ENCODE peak calls at places on chromosomes 3 and 15, in five cellular contexts. T, D, C, Y and Q are unnamed samples.

GRCh38 chr15:40300771-40301170 is 7.0 kb downstream of the PLCB2 start:
- ATAC-seq in D (no peak), Y (no peak), C (no peak), T (no peak), Q (no peak)

GRCh38 chr3:13252207-13252606 is 167.9 kb downstream of the NUP210 start:
- ATAC-seq in C (no peak), Y (no peak), D (no peak), T (no peak), Q (no peak)

GRCh38 chr3:148698190-148698806 is 595 bp downstream of the AGTR1 start:
- ATAC-seq in Y (no peak), C (peak; percentile 26), T (peak; percentile 80), D (peak; percentile 37), Q (no peak)

GRCh38 chr15:40081691-40082194 is 26.9 kb downstream of the BMF start:
- ATAC-seq in C (peak; percentile 91), T (peak; percentile 98), Y (peak; percentile 43), D (peak; percentile 89), Q (peak; percentile 83)

GRCh38 chr15:52163321-52164190 is 27.6 kb downstream of the GNB5 start:
- ATAC-seq in C (no peak), Y (peak; percentile 30), T (peak; percentile 83), D (no peak), Q (no peak)

GRCh38 chr3:6737223-6737994 is 123.5 kb upstream of the GRM7 start:
- ATAC-seq in C (no peak), D (no peak), T (no peak), Y (no peak), Q (no peak)

GRCh38 chr15:65110676-65111292 is 4.2 kb downstream of the UBAP1L start:
- ATAC-seq in C (no peak), T (no peak), D (no peak), Y (no peak), Q (no peak)

GRCh38 chr15:33068531-33068990 is 126.0 kb downstream of the FMN1 start:
- ATAC-seq in C (peak; percentile 91), D (peak; percentile 83), T (peak; percentile 60), Y (peak; percentile 52), Q (peak; percentile 59)

GRCh38 chr3:119508172-119508845 is 10.0 kb downstream of the TIMMDC1 start:
- ATAC-seq in D (no peak), C (no peak), T (no peak), Y (no peak), Q (no peak)

GRCh38 chr15:56339594-56339993 is 25.6 kb upstream of the TEX9 start:
- ATAC-seq in C (no peak), T (no peak), Y (no peak), D (no peak), Q (no peak)

GRCh38 chr3:44184319-44184953 is 57.2 kb upstream of the TOPAZ1 start:
- ATAC-seq in Y (no peak), C (no peak), T (no peak), D (peak; percentile 80), Q (no peak)

GRCh38 chr15:60906275-60906674 is 322.8 kb downstream of the RORA start:
- ATAC-seq in D (no peak), C (no peak), T (no peak), Y (no peak), Q (no peak)

GRCh38 chr15:74873756-74874424 is 725 bp upstream of the SCAMP2 start:
- ATAC-seq in D (no peak), T (peak; percentile 49), Y (peak; percentile 8), C (peak; percentile 5), Q (no peak)

GRCh38 chr15:52866698-52867097 is 76.6 kb upstream of the ONECUT1 start:
- ATAC-seq in T (no peak), C (no peak), Y (no peak), D (no peak), Q (no peak)

GRCh38 chr3:72010044-72010443 is 225.1 kb upstream of the PROK2 start:
- ATAC-seq in T (no peak), Y (no peak), C (peak; percentile 74), D (no peak), Q (no peak)

GRCh38 chr15:55775316-55775715 is 32.4 kb upstream of the PRTG start:
- ATAC-seq in D (no peak), Y (no peak), C (peak; percentile 81), T (no peak), Q (no peak)

GRCh38 chr3:162769559-162769958 is 1273.0 kb downstream of the OTOL1 start:
- ATAC-seq in D (no peak), T (no peak), Y (no peak), C (no peak), Q (no peak)

GRCh38 chr3:47057212-47057671 is 77.8 kb downstream of the NBEAL2 start:
- ATAC-seq in T (no peak), Y (peak; percentile 87), D (peak; percentile 31), C (no peak), Q (no peak)

GRCh38 chr15:85457392-85457968 is 77.1 kb downstream of the AKAP13 start:
- ATAC-seq in Y (no peak), D (peak; percentile 32), T (no peak), C (peak; percentile 9), Q (peak; percentile 55)

GRCh38 chr3:133745981-133746721 is at the start of gene TF:
- ATAC-seq in Y (no peak), D (no peak), T (peak; percentile 78), C (peak; percentile 40), Q (no peak)

GRCh38 chr3:66486646-66487045 is 14.2 kb downstream of the LRIG1 start:
- ATAC-seq in T (no peak), D (no peak), Y (no peak), C (no peak), Q (peak; percentile 41)

GRCh38 chr3:10259036-10259435 is 10.8 kb downstream of the TATDN2 start:
- ATAC-seq in T (no peak), C (no peak), Y (no peak), D (no peak), Q (no peak)

GRCh38 chr3:5038243-5038642 is 59.0 kb downstream of the BHLHE40 start:
- ATAC-seq in T (no peak), D (no peak), Y (no peak), C (peak; percentile 22), Q (no peak)

GRCh38 chr3:72343078-72343477 is 505.2 kb downstream of the SHQ1 start:
- ATAC-seq in T (no peak), Y (peak; percentile 30), C (no peak), D (no peak), Q (no peak)

GRCh38 chr3:119588112-119588511 is 8.8 kb downstream of the ADPRH start:
- ATAC-seq in C (peak; percentile 58), D (no peak), Y (no peak), T (no peak), Q (no peak)

GRCh38 chr3:128800241-128801187 is 74.5 kb downstream of the RAB7A start:
- ATAC-seq in C (no peak), D (peak; percentile 86), Y (no peak), T (no peak), Q (peak; percentile 86)

GRCh38 chr15:38696120-38696727 is 131.6 kb upstream of the RASGRP1 start:
- ATAC-seq in C (peak; percentile 42), Y (peak; percentile 90), T (no peak), D (no peak), Q (no peak)

GRCh38 chr3:72018339-72018984 is 233.5 kb upstream of the PROK2 start:
- ATAC-seq in Y (no peak), T (peak; percentile 38), D (peak; percentile 60), C (no peak), Q (no peak)

GRCh38 chr15:96300808-96301207 is 29.7 kb upstream of the NR2F2 start:
- ATAC-seq in C (no peak), Y (no peak), T (no peak), D (peak; percentile 87), Q (no peak)

GRCh38 chr3:31968391-31968926 is 12.6 kb downstream of the OSBPL10 start:
- ATAC-seq in Y (no peak), D (peak; percentile 44), C (peak; percentile 49), T (no peak), Q (no peak)

GRCh38 chr3:165883866-165884478 is 46.7 kb upstream of the BCHE start:
- ATAC-seq in C (no peak), Y (no peak), T (no peak), D (no peak), Q (no peak)

GRCh38 chr3:109275702-109276293 is 40.5 kb downstream of the DPPA2 start:
- ATAC-seq in C (peak; percentile 80), D (no peak), T (peak; percentile 91), Y (no peak), Q (no peak)

DNA sequence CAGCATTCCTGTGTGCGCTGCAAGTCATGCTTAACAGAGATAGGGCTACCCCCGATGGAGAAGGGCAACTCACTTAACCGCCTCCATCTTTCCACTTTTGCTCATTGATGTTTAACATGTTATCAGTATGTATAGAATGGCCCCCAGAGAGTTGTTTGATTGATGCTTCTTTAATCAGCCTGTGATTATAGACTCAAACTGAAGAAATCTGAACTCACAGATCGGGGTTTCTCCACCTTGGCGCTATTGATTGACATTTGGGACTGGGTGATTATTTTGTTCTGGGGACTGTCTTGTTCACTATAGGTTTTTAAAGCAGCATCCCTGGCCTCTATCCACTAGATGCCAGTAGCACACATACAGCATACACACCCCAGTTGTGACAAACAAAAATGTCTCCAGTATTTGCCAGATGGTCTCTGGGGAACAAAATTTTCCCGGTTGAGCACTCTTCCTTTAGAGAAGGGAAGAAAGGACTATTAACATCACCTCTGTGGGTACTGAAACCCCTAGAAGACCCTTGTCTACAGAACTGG is 54.4 kb downstream of the LARS2 start:
- ATAC-seq in D (no peak), Y (no peak), T (no peak), C (no peak), Q (no peak)
- H3K27ac ChIP-seq in D (no peak overlapping the region), Y (no peak overlapping the region), T (no peak overlapping the region), C (no peak overlapping the region), Q (no peak overlapping the region)

GRCh38 chr3:78275420-78275852 is 1235.5 kb downstream of the ROBO2 start:
- ATAC-seq in C (no peak), Y (no peak), D (no peak), T (no peak), Q (no peak)
- H3K27ac ChIP-seq in C (no peak overlapping the region), Y (no peak overlapping the region), D (no peak overlapping the region), T (no peak overlapping the region), Q (no peak overlapping the region)

DNA sequence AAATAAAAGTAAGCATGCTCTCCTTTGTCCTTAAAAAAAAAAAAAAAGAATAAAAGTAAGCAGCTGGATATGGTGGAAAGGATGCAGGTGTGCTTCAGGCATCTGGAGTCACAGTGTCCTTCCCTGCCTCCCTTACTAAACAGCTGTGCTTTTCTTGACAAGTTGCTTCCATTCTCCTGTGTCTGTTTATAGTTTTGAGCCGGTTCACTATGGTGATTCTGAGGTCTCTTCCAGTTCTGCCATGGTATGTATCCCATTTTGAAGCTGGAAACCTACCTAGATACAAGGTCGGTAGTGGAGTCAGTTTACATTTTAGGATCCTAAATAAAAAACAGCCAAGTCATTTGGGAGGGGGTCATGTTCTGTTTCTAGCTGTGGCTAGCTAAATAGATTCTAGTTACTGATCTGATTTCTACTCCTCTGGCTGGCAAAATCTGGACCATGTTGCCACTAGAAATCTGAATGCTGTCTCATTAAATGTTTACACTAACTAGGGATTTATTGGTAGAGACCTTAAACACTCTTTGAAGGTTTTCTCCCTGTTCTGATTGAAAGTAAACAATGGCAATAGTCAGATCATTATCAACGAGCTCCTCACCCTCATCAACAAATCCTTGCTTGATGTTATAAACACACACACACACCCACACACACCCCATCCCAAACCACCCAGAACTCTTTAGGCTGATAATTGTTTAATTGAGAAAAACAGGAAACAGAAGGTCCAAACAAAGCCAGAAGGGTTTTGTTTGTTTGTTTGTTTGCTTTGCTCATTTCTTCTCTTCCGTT is 7.9 kb downstream of the TNFSF10 start:
- ATAC-seq in D (no peak), C (no peak), T (no peak), Y (no peak), Q (no peak)
- H3K27ac ChIP-seq in D (peak overlapping the region; percentile 46), C (peak overlapping the region; percentile 95), T (peak overlapping the region; percentile 18), Y (peak overlapping the region; percentile 31), Q (no peak overlapping the region)

GRCh38 chr3:132660745-132661067 is 577 bp downstream of the UBA5 start:
- ATAC-seq in C (peak; percentile 6), T (peak; percentile 23), D (peak; percentile 31), Y (peak; percentile 12), Q (peak; percentile 4)
- H3K27ac ChIP-seq in C (peak overlapping the region; percentile 93), T (peak overlapping the region; percentile 88), D (peak overlapping the region; percentile 85), Y (peak overlapping the region; percentile 41), Q (peak overlapping the region; percentile 96)

GRCh38 chr3:170076715-170077238 is 39.0 kb downstream of the GPR160 start:
- ATAC-seq in Y (no peak), D (no peak), T (peak; percentile 64), C (no peak), Q (no peak)
- H3K27ac ChIP-seq in Y (no peak overlapping the region), D (no peak overlapping the region), T (peak overlapping the region; percentile 85), C (no peak overlapping the region), Q (no peak overlapping the region)